ENCODE peak calls at places on chromosomes 5 and 9, in ten cellular contexts. I is HCT116, D is GM23338, S is A673, Z is heart left ventricle, J is fibroblast of lung, X is GM12878, C is neuronal stem cell, N is OCI-LY7, Y is uterus. V is an unnamed sample.

GRCh38 chr5:179208706-179209358 is 136.4 kb downstream of the ADAMTS2 start:
- DNase-seq in I (no peak), D (no peak), S (no peak), Z (peak), J (no peak), X (no peak), C (no peak), N (no peak), Y (no peak), V (no peak)

GRCh38 chr5:218457-219289 is 553 bp downstream of the SDHA start:
- DNase-seq in I (no peak), D (peak), S (no peak), Z (peak), J (peak), X (no peak), C (peak), N (peak), Y (peak), V (peak)

GRCh38 chr5:76401801-76402250 is 1.3 kb upstream of the IQGAP2 start:
- DNase-seq in I (no peak), D (no peak), S (no peak), Z (no peak), J (no peak), X (peak), C (no peak), N (peak), Y (no peak), V (no peak)

GRCh38 chr5:131382407-131383395 is 118.8 kb downstream of the CDC42SE2 start:
- DNase-seq in I (peak), D (peak), S (peak), Z (no peak), J (peak), X (peak), C (peak), N (peak), Y (no peak), V (no peak)

GRCh38 chr9:90970603-90971002 is 169.0 kb downstream of the SYK start:
- DNase-seq in I (no peak), D (no peak), S (no peak), Z (no peak), J (no peak), X (no peak), C (no peak), N (no peak), Y (no peak), V (no peak)

GRCh38 chr9:136342191-136343120 is 15.1 kb downstream of the GPSM1 start:
- DNase-seq in I (no peak), D (peak), S (peak), Z (peak), J (peak), X (peak), C (peak), N (peak), Y (peak), V (peak)

GRCh38 chr5:119218830-119219782 is 136.7 kb upstream of the TNFAIP8 start:
- DNase-seq in I (no peak), D (no peak), S (no peak), Z (no peak), J (peak), X (no peak), C (no peak), N (no peak), Y (no peak), V (no peak)

GRCh38 chr5:142495561-142495960 is 170.7 kb upstream of the SPRY4 start:
- DNase-seq in I (no peak), D (no peak), S (no peak), Z (no peak), J (no peak), X (no peak), C (no peak), N (no peak), Y (no peak), V (no peak)

GRCh38 chr9:93902780-93903655 is 52.1 kb downstream of the BARX1 start:
- DNase-seq in I (no peak), D (no peak), S (no peak), Z (no peak), J (no peak), X (no peak), C (no peak), N (no peak), Y (peak), V (peak)

GRCh38 chr9:89078860-89079259 is 87.6 kb downstream of the S1PR3 start:
- DNase-seq in I (no peak), D (no peak), S (no peak), Z (no peak), J (peak), X (no peak), C (no peak), N (no peak), Y (no peak), V (no peak)

GRCh38 chr5:176732306-176732705 is 78.1 kb upstream of the UNC5A start:
- DNase-seq in I (no peak), D (no peak), S (no peak), Z (peak), J (no peak), X (no peak), C (no peak), N (no peak), Y (no peak), V (no peak)

GRCh38 chr9:69036319-69036718 is 767 bp downstream of the FXN start:
- DNase-seq in I (no peak), D (peak), S (no peak), Z (no peak), J (no peak), X (no peak), C (no peak), N (peak), Y (no peak), V (no peak)

GRCh38 chr5:161273410-161273809 is 273.1 kb downstream of the GABRB2 start:
- DNase-seq in I (no peak), D (no peak), S (no peak), Z (no peak), J (no peak), X (no peak), C (no peak), N (no peak), Y (no peak), V (no peak)

GRCh38 chr5:120382813-120383212 is 81.3 kb upstream of the PRR16 start:
- DNase-seq in I (no peak), D (no peak), S (no peak), Z (no peak), J (no peak), X (no peak), C (no peak), N (no peak), Y (no peak), V (no peak)

GRCh38 chr5:141182248-141182647 is at the start of gene PCDHB16:
- DNase-seq in I (no peak), D (peak), S (peak), Z (no peak), J (peak), X (no peak), C (peak), N (no peak), Y (peak), V (no peak)

GRCh38 chr9:91100878-91101450 is 260.8 kb downstream of the AUH start:
- DNase-seq in I (no peak), D (no peak), S (no peak), Z (no peak), J (peak), X (no peak), C (no peak), N (no peak), Y (peak), V (peak)

GRCh38 chr5:53011233-53011632 is 22.1 kb downstream of the ITGA2 start:
- DNase-seq in I (no peak), D (no peak), S (no peak), Z (no peak), J (no peak), X (no peak), C (no peak), N (no peak), Y (no peak), V (no peak)

GRCh38 chr9:81242866-81243265 is 446.5 kb downstream of the TLE1 start:
- DNase-seq in I (no peak), D (no peak), S (no peak), Z (no peak), J (no peak), X (no peak), C (no peak), N (no peak), Y (no peak), V (no peak)

GRCh38 chr5:74192606-74193299 is 447.8 kb downstream of the ENC1 start:
- DNase-seq in I (no peak), D (no peak), S (no peak), Z (no peak), J (no peak), X (no peak), C (no peak), N (no peak), Y (no peak), V (no peak)

GRCh38 chr9:138008081-138008841 is 130.7 kb downstream of the CACNA1B start:
- DNase-seq in I (no peak), D (no peak), S (no peak), Z (peak), J (no peak), X (no peak), C (no peak), N (no peak), Y (no peak), V (peak)

GRCh38 chr9:119026120-119026519 is 343.1 kb downstream of the BRINP1 start:
- DNase-seq in I (no peak), D (no peak), S (no peak), Z (peak), J (no peak), X (no peak), C (no peak), N (no peak), Y (no peak), V (peak)

GRCh38 chr5:164051745-164052144 is 546.3 kb downstream of the MAT2B start:
- DNase-seq in I (no peak), D (no peak), S (no peak), Z (no peak), J (peak), X (no peak), C (no peak), N (no peak), Y (no peak), V (no peak)

GRCh38 chr5:157855404-157855994 is 3.4 kb downstream of the CLINT1 start:
- DNase-seq in I (peak), D (peak), S (peak), Z (no peak), J (peak), X (no peak), C (peak), N (peak), Y (peak), V (no peak)

GRCh38 chr9:123861086-123861707 is 68.7 kb downstream of the DENND1A start:
- DNase-seq in I (no peak), D (no peak), S (no peak), Z (no peak), J (no peak), X (no peak), C (peak), N (no peak), Y (no peak), V (no peak)

GRCh38 chr9:21782207-21782606 is 20.2 kb upstream of the MTAP start:
- DNase-seq in I (peak), D (no peak), S (no peak), Z (no peak), J (no peak), X (no peak), C (no peak), N (no peak), Y (no peak), V (no peak)

GRCh38 chr9:110626109-110626829 is 42.3 kb upstream of the MUSK start:
- DNase-seq in I (no peak), D (peak), S (peak), Z (no peak), J (peak), X (peak), C (no peak), N (no peak), Y (no peak), V (no peak)

GRCh38 chr5:125059255-125060050 is 313.0 kb upstream of the ZNF608 start:
- DNase-seq in I (peak), D (no peak), S (no peak), Z (no peak), J (no peak), X (no peak), C (peak), N (no peak), Y (no peak), V (no peak)

GRCh38 chr9:24832307-24832706 is 286.6 kb upstream of the IZUMO3 start:
- DNase-seq in I (no peak), D (peak), S (no peak), Z (no peak), J (no peak), X (no peak), C (no peak), N (peak), Y (no peak), V (no peak)

GRCh38 chr5:7742241-7742656 is 108.7 kb downstream of the CFAP90 start:
- DNase-seq in I (peak), D (no peak), S (no peak), Z (no peak), J (no peak), X (no peak), C (no peak), N (no peak), Y (no peak), V (no peak)

GRCh38 chr9:130128782-130129424 is 43.3 kb upstream of the NCS1 start:
- DNase-seq in I (no peak), D (no peak), S (peak), Z (peak), J (peak), X (peak), C (no peak), N (no peak), Y (no peak), V (no peak)

GRCh38 chr5:180494510-180495181 is 467 bp downstream of the CNOT6 start:
- DNase-seq in I (no peak), D (peak), S (peak), Z (peak), J (peak), X (no peak), C (peak), N (peak), Y (no peak), V (peak)

GRCh38 chr5:68285857-68286611 is 70.5 kb downstream of the PIK3R1 start:
- DNase-seq in I (peak), D (peak), S (peak), Z (no peak), J (peak), X (no peak), C (peak), N (peak), Y (no peak), V (no peak)

GRCh38 chr5:120564013-120564412 is 99.9 kb downstream of the PRR16 start:
- DNase-seq in I (no peak), D (peak), S (no peak), Z (no peak), J (no peak), X (no peak), C (no peak), N (no peak), Y (no peak), V (no peak)

GRCh38 chr5:176768174-176768970 is 42.0 kb upstream of the UNC5A start:
- DNase-seq in I (no peak), D (no peak), S (no peak), Z (no peak), J (no peak), X (no peak), C (no peak), N (no peak), Y (no peak), V (no peak)

GRCh38 chr5:23473915-23474679 is 33.3 kb upstream of the PRDM9 start:
- DNase-seq in I (no peak), D (no peak), S (no peak), Z (no peak), J (no peak), X (no peak), C (no peak), N (no peak), Y (no peak), V (no peak)

GRCh38 chr5:55289808-55290207 is 17.7 kb downstream of the DHX29 start:
- DNase-seq in I (no peak), D (no peak), S (no peak), Z (no peak), J (no peak), X (no peak), C (no peak), N (no peak), Y (no peak), V (no peak)

GRCh38 chr5:15852217-15852616 is 327.4 kb downstream of the MARCHF11 start:
- DNase-seq in I (no peak), D (no peak), S (no peak), Z (no peak), J (no peak), X (no peak), C (no peak), N (no peak), Y (no peak), V (no peak)
- H3K27ac ChIP-seq in I (no peak), D (no peak), S (no peak), Z (no peak), J (no peak), X (no peak), C (no peak), N (no peak), Y (no peak), V (no peak)

GRCh38 chr5:115419794-115420585 is 123.5 kb upstream of the CCDC112 start:
- DNase-seq in I (peak), D (peak), S (peak), Z (no peak), J (peak), X (no peak), C (no peak), N (no peak), Y (no peak), V (no peak)

GRCh38 chr5:115417076-115417475 is 120.6 kb upstream of the CCDC112 start:
- DNase-seq in I (no peak), D (no peak), S (no peak), Z (no peak), J (no peak), X (no peak), C (no peak), N (no peak), Y (no peak), V (no peak)

GRCh38 chr5:115418788-115419187 is 122.3 kb upstream of the CCDC112 start:
- DNase-seq in I (no peak), D (no peak), S (no peak), Z (no peak), J (no peak), X (no peak), C (no peak), N (no peak), Y (no peak), V (no peak)

GRCh38 chr5:115414406-115415142 is 118.1 kb upstream of the CCDC112 start:
- DNase-seq in I (no peak), D (no peak), S (no peak), Z (peak), J (peak), X (no peak), C (no peak), N (no peak), Y (no peak), V (no peak)

DNA sequence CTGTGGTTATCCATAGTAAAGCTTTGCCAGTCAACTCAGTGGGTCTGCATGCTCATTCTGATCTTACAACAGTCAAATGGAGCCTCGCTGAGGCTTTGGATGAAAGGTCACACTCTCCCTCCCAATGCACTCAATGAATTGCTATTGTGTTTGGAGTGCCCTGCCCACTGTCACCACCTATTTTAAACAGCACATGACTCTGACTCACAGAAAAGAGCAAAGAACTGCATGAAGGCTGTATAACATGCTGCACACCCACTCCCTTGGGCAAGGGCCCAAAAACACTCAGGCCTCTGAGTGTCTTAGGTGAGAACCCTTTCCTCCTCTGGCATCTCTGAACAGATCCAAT is 118.7 kb upstream of the CCDC112 start:
- DNase-seq in I (peak), D (no peak), S (no peak), Z (peak), J (peak), X (no peak), C (peak), N (no peak), Y (no peak), V (no peak)
- H3K27ac ChIP-seq in I (no peak), D (no peak), S (no peak), Z (no peak), J (peak), X (no peak), C (no peak), N (no peak), Y (no peak), V (no peak)

GRCh38 chr5:165325201-165325600 is 1819.8 kb downstream of the MAT2B start:
- DNase-seq in I (no peak), D (no peak), S (peak), Z (no peak), J (peak), X (no peak), C (no peak), N (no peak), Y (no peak), V (no peak)
- H3K27ac ChIP-seq in I (no peak), D (no peak), S (no peak), Z (no peak), J (no peak), X (no peak), C (no peak), N (no peak), Y (no peak), V (no peak)

DNA sequence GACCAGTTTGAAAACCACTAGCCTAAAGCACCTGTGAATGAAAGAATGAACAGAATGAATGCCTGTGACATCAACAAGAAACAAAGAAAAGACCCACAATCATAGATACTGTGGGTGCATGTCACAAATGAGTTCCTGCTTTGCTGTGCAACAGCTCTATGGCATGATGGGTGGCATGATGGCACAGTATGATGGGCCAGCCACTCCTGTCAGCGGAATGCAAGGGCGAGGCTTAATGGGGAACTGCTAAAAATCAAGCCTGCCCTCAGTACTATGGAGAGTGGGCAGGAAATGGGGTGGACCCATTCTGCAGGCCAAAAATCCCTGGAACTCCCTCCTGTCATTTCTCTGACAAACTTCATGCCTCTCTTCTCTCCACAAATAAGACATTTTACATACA is 89.0 kb downstream of the DCP2 start:
- DNase-seq in I (no peak), D (no peak), S (no peak), Z (no peak), J (no peak), X (no peak), C (no peak), N (no peak), Y (no peak), V (no peak)
- H3K27ac ChIP-seq in I (no peak), D (no peak), S (no peak), Z (no peak), J (no peak), X (no peak), C (no peak), N (no peak), Y (no peak), V (no peak)

DNA sequence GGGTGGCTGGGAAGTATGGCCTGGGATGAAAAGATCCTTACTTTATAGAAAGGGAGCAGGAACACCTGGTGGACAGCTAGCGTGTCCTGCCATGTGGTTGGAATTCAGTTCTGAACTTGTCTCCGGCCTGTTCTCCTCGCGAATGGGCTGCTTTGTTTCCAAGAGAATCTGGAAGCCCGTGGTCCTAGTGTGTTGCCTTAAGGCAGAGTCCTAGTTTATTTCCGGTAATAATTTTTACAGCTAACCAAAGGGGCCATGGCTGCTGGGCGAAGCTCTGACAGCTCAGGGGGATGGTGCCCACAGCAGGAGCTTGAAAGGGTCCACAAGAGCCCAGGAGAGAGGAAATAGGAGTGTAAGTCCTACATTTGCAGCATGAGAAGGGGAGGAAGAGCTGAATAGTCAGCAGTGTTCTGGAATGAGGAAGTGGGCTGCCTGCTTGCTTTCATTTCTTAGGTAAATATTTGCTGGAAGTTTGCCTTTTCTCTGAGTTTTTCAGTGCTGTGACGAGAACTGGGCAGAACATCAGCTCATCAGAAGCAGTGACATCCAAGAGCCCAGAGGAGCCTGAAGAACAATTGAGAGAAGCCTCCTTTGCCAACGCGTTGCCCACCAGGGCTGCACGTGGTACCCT is 13.1 kb upstream of the IGFBPL1 start:
- DNase-seq in I (no peak), D (no peak), S (no peak), Z (no peak), J (no peak), X (no peak), C (no peak), N (no peak), Y (no peak), V (no peak)
- H3K27ac ChIP-seq in I (no peak), D (no peak), S (no peak), Z (no peak), J (no peak), X (no peak), C (no peak), N (no peak), Y (no peak), V (no peak)